ENCODE peak calls at places on chromosomes 1 and 21, in eight cellular contexts. M, I, C, S, T, K, F and D are unnamed samples.

GRCh38 chr1:94247146-94248094 is 10.0 kb upstream of the ARHGAP29 start:
- DNase-seq in M (peak; percentile 93), I (no peak), C (peak; percentile 95), S (peak; percentile 12), T (no peak), K (peak; percentile 49), F (peak; percentile 83), D (peak; percentile 85)

GRCh38 chr21:35027558-35028450 is 21.3 kb downstream of the RUNX1 start:
- DNase-seq in M (no peak), I (no peak), C (no peak), S (no peak), T (no peak), K (peak; percentile 12), F (no peak), D (no peak)

GRCh38 chr1:59384443-59384842 is 87.5 kb downstream of the FGGY start:
- DNase-seq in M (no peak), I (no peak), C (no peak), S (no peak), T (no peak), K (no peak), F (no peak), D (no peak)

GRCh38 chr1:234925440-234926251 is 203.0 kb downstream of the TOMM20 start:
- DNase-seq in M (no peak), I (no peak), C (peak; percentile 71), S (no peak), T (no peak), K (no peak), F (peak; percentile 29), D (no peak)

GRCh38 chr21:17461582-17461981 is 51.3 kb upstream of the CXADR start:
- DNase-seq in M (no peak), I (no peak), C (peak; percentile 7), S (no peak), T (no peak), K (no peak), F (peak; percentile 22), D (no peak)

GRCh38 chr1:230321741-230322420 is 104.3 kb downstream of the PGBD5 start:
- DNase-seq in M (no peak), I (no peak), C (no peak), S (no peak), T (no peak), K (no peak), F (no peak), D (no peak)

GRCh38 chr1:113191579-113192076 is 118.6 kb downstream of the LRIG2 start:
- DNase-seq in M (no peak), I (no peak), C (peak; percentile 78), S (no peak), T (no peak), K (no peak), F (peak; percentile 51), D (peak; percentile 69)

GRCh38 chr21:14889080-14889805 is 175.6 kb downstream of the NRIP1 start:
- DNase-seq in M (no peak), I (no peak), C (peak; percentile 35), S (peak; percentile 34), T (no peak), K (no peak), F (peak; percentile 44), D (no peak)

GRCh38 chr1:227937031-227937430 is 10.7 kb downstream of the WNT9A start:
- DNase-seq in M (peak; percentile 31), I (no peak), C (no peak), S (no peak), T (no peak), K (no peak), F (no peak), D (no peak)

GRCh38 chr1:43522776-43523480 is 7.8 kb upstream of the PTPRF start:
- DNase-seq in M (peak; percentile 39), I (no peak), C (peak; percentile 71), S (no peak), T (no peak), K (no peak), F (peak; percentile 84), D (peak; percentile 73)

GRCh38 chr1:65279092-65279448 is 30.3 kb upstream of the DNAJC6 start:
- DNase-seq in M (no peak), I (no peak), C (no peak), S (no peak), T (no peak), K (no peak), F (no peak), D (no peak)

GRCh38 chr1:174965006-174965971 is 34.5 kb upstream of the CACYBP start:
- DNase-seq in M (no peak), I (no peak), C (no peak), S (no peak), T (no peak), K (peak; percentile 16), F (peak; percentile 62), D (peak; percentile 49)

GRCh38 chr1:64121766-64122385 is 81.5 kb upstream of the UBE2U start:
- DNase-seq in M (no peak), I (no peak), C (no peak), S (no peak), T (no peak), K (no peak), F (no peak), D (no peak)

GRCh38 chr1:226370144-226370923 is 37.6 kb downstream of the PARP1 start:
- DNase-seq in M (no peak), I (no peak), C (no peak), S (no peak), T (no peak), K (no peak), F (no peak), D (no peak)

GRCh38 chr1:156582388-156583022 is 3.0 kb downstream of the TTC24 start:
- DNase-seq in M (no peak), I (no peak), C (no peak), S (no peak), T (no peak), K (peak; percentile 29), F (no peak), D (no peak)

GRCh38 chr1:241636291-241636690 is 3.9 kb downstream of the CHML start:
- DNase-seq in M (no peak), I (no peak), C (no peak), S (no peak), T (no peak), K (no peak), F (no peak), D (no peak)

GRCh38 chr21:34983680-34984086 is 65.4 kb downstream of the RUNX1 start:
- DNase-seq in M (no peak), I (no peak), C (no peak), S (no peak), T (no peak), K (peak; percentile 80), F (no peak), D (no peak)

GRCh38 chr1:36534711-36535412 is 52.1 kb upstream of the CSF3R start:
- DNase-seq in M (no peak), I (no peak), C (no peak), S (no peak), T (no peak), K (no peak), F (no peak), D (no peak)

GRCh38 chr1:228243093-228243492 is 35.2 kb downstream of the OBSCN start:
- DNase-seq in M (no peak), I (no peak), C (no peak), S (no peak), T (no peak), K (no peak), F (no peak), D (no peak)

GRCh38 chr1:16178596-16179497 is 23.0 kb upstream of the EPHA2 start:
- DNase-seq in M (no peak), I (no peak), C (peak; percentile 52), S (no peak), T (no peak), K (no peak), F (peak; percentile 65), D (no peak)

GRCh38 chr21:28833181-28833580 is 159.5 kb downstream of the LTN1 start:
- DNase-seq in M (no peak), I (no peak), C (peak; percentile 16), S (no peak), T (no peak), K (no peak), F (no peak), D (no peak)

GRCh38 chr1:87327362-87328120 is 1.1 kb upstream of the LMO4 start:
- DNase-seq in M (no peak), I (no peak), C (no peak), S (no peak), T (no peak), K (no peak), F (no peak), D (no peak)

GRCh38 chr1:243343970-243344749 is 88.3 kb downstream of the SDCCAG8 start:
- DNase-seq in M (no peak), I (no peak), C (peak; percentile 6), S (peak; percentile 58), T (no peak), K (no peak), F (no peak), D (no peak)

GRCh38 chr1:93845554-93846150 is 33.4 kb downstream of the DNTTIP2 start:
- DNase-seq in M (no peak), I (no peak), C (peak; percentile 18), S (no peak), T (no peak), K (no peak), F (peak; percentile 30), D (no peak)

GRCh38 chr1:38052750-38053415 is 6.3 kb upstream of the POU3F1 start:
- DNase-seq in M (no peak), I (peak; percentile 14), C (no peak), S (no peak), T (no peak), K (no peak), F (no peak), D (no peak)

GRCh38 chr21:42220138-42220701 is 1.3 kb downstream of the ABCG1 start:
- DNase-seq in M (no peak), I (peak; percentile 62), C (peak; percentile 49), S (peak; percentile 79), T (peak; percentile 53), K (peak; percentile 65), F (peak; percentile 75), D (peak; percentile 75)

GRCh38 chr1:109433322-109433721 is 7.1 kb upstream of the PSMA5 start:
- DNase-seq in M (no peak), I (no peak), C (no peak), S (no peak), T (no peak), K (no peak), F (no peak), D (no peak)